ENCODE peak calls at places on chromosomes 1 and 21, in eight cellular contexts. B, J, T, X, Z, F, O and D are unnamed samples.

GRCh38 chr1:23927097-23927496 is 13.9 kb upstream of the CNR2 start:
- DNase-seq in B (no peak), Z (no peak), X (no peak), O (no peak), J (no peak), F (no peak), T (no peak), D (no peak)

GRCh38 chr1:152168535-152168868 is 9.5 kb upstream of the RPTN start:
- DNase-seq in O (no peak), Z (no peak), J (no peak), T (no peak), B (no peak), F (no peak), X (no peak), D (no peak)

GRCh38 chr1:230806552-230806951 is 59.4 kb downstream of the CAPN9 start:
- DNase-seq in T (no peak), B (no peak), Z (no peak), X (no peak), J (no peak), O (no peak), F (no peak), D (no peak)

GRCh38 chr1:231613419-231614349 is 12.9 kb upstream of the DISC1 start:
- DNase-seq in J (no peak), B (no peak), O (no peak), Z (no peak), T (no peak), F (no peak), X (no peak), D (no peak)

GRCh38 chr1:152003846-152004442 is 10.3 kb upstream of the S100A10 start:
- DNase-seq in O (no peak), Z (peak), B (no peak), X (no peak), F (no peak), J (no peak), T (no peak), D (no peak)

GRCh38 chr1:3066250-3066711 is 2.7 kb upstream of the PRDM16 start:
- DNase-seq in T (no peak), B (peak), X (peak), F (no peak), Z (peak), J (no peak), O (no peak), D (no peak)

GRCh38 chr1:228804640-228805413 is 69.5 kb downstream of the RHOU start:
- DNase-seq in Z (no peak), T (no peak), O (no peak), F (no peak), X (no peak), J (no peak), B (no peak), D (no peak)

GRCh38 chr1:150386546-150387080 is 22.7 kb downstream of the RPRD2 start:
- DNase-seq in B (no peak), O (no peak), F (no peak), J (no peak), X (no peak), Z (no peak), T (no peak), D (no peak)

GRCh38 chr1:84583648-84584047 is 9.4 kb upstream of the CTBS start:
- DNase-seq in T (no peak), O (no peak), J (no peak), B (no peak), F (no peak), X (peak), Z (no peak), D (no peak)

GRCh38 chr1:7648761-7649384 is 122.2 kb upstream of the VAMP3 start:
- DNase-seq in X (no peak), J (no peak), T (no peak), F (no peak), Z (no peak), O (no peak), B (no peak), D (no peak)

GRCh38 chr1:84711091-84711490 is 20.8 kb upstream of the SSX2IP start:
- DNase-seq in T (no peak), Z (no peak), X (no peak), B (no peak), F (no peak), O (no peak), J (no peak), D (no peak)

GRCh38 chr1:19923953-19924346 is 533 bp upstream of the PLA2G2E start:
- DNase-seq in T (no peak), B (no peak), O (no peak), X (no peak), Z (no peak), J (no peak), F (no peak), D (no peak)

GRCh38 chr1:185208626-185209170 is 51.7 kb downstream of the SWT1 start:
- DNase-seq in O (no peak), Z (no peak), T (no peak), F (no peak), J (no peak), B (no peak), X (peak), D (no peak)

GRCh38 chr1:30305519-30305918 is 417.9 kb downstream of the MATN1 start:
- DNase-seq in T (no peak), Z (no peak), X (no peak), J (no peak), F (no peak), B (peak), O (no peak), D (no peak)

GRCh38 chr1:100794719-100795645 is 75.4 kb downstream of the VCAM1 start:
- DNase-seq in Z (no peak), X (peak), F (peak), B (no peak), J (no peak), T (peak), O (no peak), D (no peak)

GRCh38 chr1:238018214-238018613 is 127.5 kb upstream of the ZP4 start:
- DNase-seq in F (no peak), O (no peak), B (no peak), T (no peak), X (no peak), J (no peak), Z (no peak), D (no peak)

GRCh38 chr1:160724445-160725242 is 13.0 kb upstream of the CD48 start:
- DNase-seq in J (no peak), T (no peak), B (no peak), F (no peak), O (no peak), X (no peak), Z (no peak), D (no peak)

GRCh38 chr1:47507921-47508894 is 70.4 kb downstream of the FOXD2 start:
- DNase-seq in B (no peak), J (no peak), T (no peak), Z (peak), F (no peak), X (peak), O (no peak), D (peak)

GRCh38 chr1:54716299-54717047 is 812 bp downstream of the TTC4 start:
- DNase-seq in B (no peak), O (no peak), Z (no peak), T (no peak), J (no peak), F (peak), X (peak), D (no peak)

GRCh38 chr1:186404454-186405051 is 28.9 kb downstream of the ODR4 start:
- DNase-seq in F (peak), B (no peak), T (peak), O (no peak), J (no peak), Z (no peak), X (peak), D (no peak)

GRCh38 chr1:44723496-44724407 is 7.2 kb downstream of the RNU5D-1 start:
- DNase-seq in F (no peak), B (no peak), Z (no peak), T (no peak), X (no peak), J (no peak), O (no peak), D (no peak)

GRCh38 chr1:228346731-228347130 is 59.9 kb downstream of the TRIM11 start:
- DNase-seq in J (no peak), Z (no peak), O (no peak), F (no peak), T (no peak), X (no peak), B (no peak), D (no peak)

GRCh38 chr1:161305872-161306519 is 3.8 kb downstream of the MPZ start:
- DNase-seq in J (peak), T (no peak), F (no peak), Z (peak), X (peak), B (peak), O (peak), D (peak)

GRCh38 chr21:31490471-31490870 is 146.4 kb upstream of the TIAM1 start:
- DNase-seq in X (no peak), T (no peak), Z (no peak), J (no peak), B (no peak), O (no peak), F (no peak), D (no peak)

GRCh38 chr1:43935711-43936427 is 2.3 kb downstream of the ARTN start:
- DNase-seq in Z (peak), T (no peak), F (no peak), J (no peak), B (no peak), X (no peak), O (no peak), D (no peak)

GRCh38 chr1:236685917-236686814 is at the start of gene ACTN2:
- DNase-seq in T (no peak), X (peak), B (peak), Z (peak), O (no peak), F (no peak), J (no peak), D (peak)